ENCODE peak calls at places on chromosomes 2 and 18, in ten cellular contexts. X is activated CD4-positive, alpha-beta T cell treated with anti-CD3 and anti-CD28 coated beads for 48 hours; H is H9; K is fibroblast of the conjunctiva; T is SK-N-SH; M is foreskin keratinocyte; W is stimulated activated CD4-positive, alpha-beta T cell treated with anti-CD3 and anti-CD28 coated beads, TNF-alpha, amount 100 ng/mL, for 4 hours; Y is GM12891; A is right lobe of liver; C is GM04504. I is an unnamed sample.
A peak's percentile ranks its signal among the peaks of the same experiment; 100 is the strongest.

GRCh38 chr2:72137498-72138010 is 10.1 kb downstream of the CYP26B1 start:
- DNase-seq in X (peak; percentile 78), H (peak; percentile 80), K (no peak), T (peak; percentile 87), M (no peak), W (peak; percentile 26), Y (peak; percentile 91), A (peak; percentile 68), C (no peak), I (peak; percentile 38)

GRCh38 chr2:218713922-218714321 is 3.3 kb downstream of the TTLL4 start:
- DNase-seq in X (no peak), H (no peak), K (no peak), T (no peak), M (no peak), W (no peak), Y (no peak), A (no peak), C (no peak), I (no peak)

GRCh38 chr18:63963610-63964256 is 6.1 kb upstream of the SERPINB8 start:
- DNase-seq in X (peak; percentile 63), H (peak; percentile 36), K (peak; percentile 55), T (peak; percentile 15), M (no peak), W (peak; percentile 24), Y (no peak), A (no peak), C (peak; percentile 43), I (peak; percentile 86)

GRCh38 chr2:86439879-86440630 is 1.1 kb upstream of the KDM3A start:
- DNase-seq in X (no peak), H (no peak), K (no peak), T (no peak), M (no peak), W (no peak), Y (no peak), A (no peak), C (no peak), I (no peak)

GRCh38 chr2:172253190-172254052 is 150.7 kb upstream of the DLX2 start:
- DNase-seq in X (peak; percentile 69), H (no peak), K (peak; percentile 98), T (peak; percentile 34), M (peak; percentile 99), W (peak; percentile 49), Y (no peak), A (no peak), C (peak; percentile 98), I (no peak)

GRCh38 chr2:216596234-216596985 is 36.8 kb upstream of the IGFBP2 start:
- DNase-seq in X (no peak), H (no peak), K (peak; percentile 86), T (peak; percentile 69), M (no peak), W (no peak), Y (no peak), A (no peak), C (peak; percentile 92), I (peak; percentile 20)

GRCh38 chr18:62788111-62788510 is 72.8 kb downstream of the PHLPP1 start:
- DNase-seq in X (no peak), H (no peak), K (no peak), T (no peak), M (no peak), W (no peak), Y (no peak), A (no peak), C (no peak), I (no peak)

GRCh38 chr2:150781142-150781541 is 293.7 kb upstream of the RND3 start:
- DNase-seq in X (no peak), H (no peak), K (no peak), T (no peak), M (no peak), W (no peak), Y (no peak), A (no peak), C (no peak), I (no peak)

GRCh38 chr2:149601141-149601796 is 13.7 kb upstream of the MMADHC start:
- DNase-seq in X (no peak), H (no peak), K (no peak), T (no peak), M (peak; percentile 31), W (no peak), Y (no peak), A (no peak), C (no peak), I (no peak)

GRCh38 chr18:10490401-10491289 is 35.2 kb upstream of the NAPG start:
- DNase-seq in X (peak; percentile 81), H (peak; percentile 86), K (no peak), T (no peak), M (no peak), W (peak; percentile 13), Y (no peak), A (no peak), C (no peak), I (peak; percentile 65)

GRCh38 chr18:66994790-66995189 is 390.9 kb upstream of the CDH19 start:
- DNase-seq in X (no peak), H (no peak), K (no peak), T (no peak), M (no peak), W (no peak), Y (no peak), A (no peak), C (no peak), I (no peak)

GRCh38 chr2:233429175-233429897 is 75.0 kb downstream of the DGKD start:
- DNase-seq in X (no peak), H (no peak), K (no peak), T (no peak), M (no peak), W (no peak), Y (no peak), A (no peak), C (no peak), I (peak; percentile 23)

GRCh38 chr2:112722816-112723555 is 2.2 kb downstream of the NT5DC4 start:
- DNase-seq in X (no peak), H (no peak), K (no peak), T (no peak), M (no peak), W (no peak), Y (no peak), A (no peak), C (no peak), I (no peak)

GRCh38 chr18:53698907-53699306 is 525.6 kb downstream of the MBD2 start:
- DNase-seq in X (peak; percentile 2), H (peak; percentile 46), K (peak; percentile 34), T (peak; percentile 53), M (no peak), W (no peak), Y (no peak), A (no peak), C (peak; percentile 28), I (peak; percentile 23)

GRCh38 chr2:226791056-226791486 is 8.5 kb downstream of the IRS1 start:
- DNase-seq in X (no peak), H (peak; percentile 80), K (no peak), T (no peak), M (no peak), W (peak; percentile 41), Y (no peak), A (peak; percentile 41), C (no peak), I (peak; percentile 58)

GRCh38 chr2:177296047-177296446 is 31.5 kb upstream of the NFE2L2 start:
- DNase-seq in X (no peak), H (no peak), K (no peak), T (peak; percentile 14), M (no peak), W (no peak), Y (no peak), A (no peak), C (no peak), I (no peak)

GRCh38 chr2:170243118-170243837 is 65.3 kb downstream of the MYO3B start:
- DNase-seq in X (no peak), H (no peak), K (no peak), T (no peak), M (no peak), W (no peak), Y (no peak), A (no peak), C (no peak), I (no peak)